ENCODE peak calls at places on chromosomes 4 and X, in ten cellular contexts. One of them, this sample, is unnamed.

GRCh38 chr4:8585186-8585585 is 5.0 kb downstream of the GPR78 start:
- DNase-seq in ACHN: no peak
- DNase-seq in BE2C: no peak
- DNase-seq in GM23338: peak; percentile 70
- DNase-seq in hepatic stellate cell: no peak
- DNase-seq in HFFc6: no peak
- DNase-seq in putamen: no peak
- DNase-seq in mucosa of descending colon: no peak
- DNase-seq in amniotic stem cell: no peak
- DNase-seq in T follicular helper cell: no peak
- DNase-seq in this sample: no peak

GRCh38 chr4:38166768-38167167 is 206.6 kb downstream of the PTTG2 start:
- DNase-seq in mucosa of descending colon: no peak
- DNase-seq in putamen: peak; percentile 71
- DNase-seq in GM23338: no peak
- DNase-seq in hepatic stellate cell: no peak
- DNase-seq in ACHN: no peak
- DNase-seq in HFFc6: no peak
- DNase-seq in BE2C: no peak
- DNase-seq in amniotic stem cell: no peak
- DNase-seq in T follicular helper cell: no peak
- DNase-seq in this sample: no peak

GRCh38 chr4:134202557-134202956 is 968 bp upstream of the PABPC4L start:
- DNase-seq in ACHN: no peak
- DNase-seq in BE2C: no peak
- DNase-seq in GM23338: no peak
- DNase-seq in T follicular helper cell: no peak
- DNase-seq in HFFc6: peak; percentile 20
- DNase-seq in hepatic stellate cell: no peak
- DNase-seq in amniotic stem cell: no peak
- DNase-seq in mucosa of descending colon: no peak
- DNase-seq in putamen: no peak
- DNase-seq in this sample: peak; percentile 51

GRCh38 chrX:147550217-147550616 is 361.5 kb upstream of the FMR1 start:
- DNase-seq in T follicular helper cell: no peak
- DNase-seq in BE2C: no peak
- DNase-seq in putamen: no peak
- DNase-seq in HFFc6: no peak
- DNase-seq in ACHN: peak; percentile 10
- DNase-seq in amniotic stem cell: no peak
- DNase-seq in mucosa of descending colon: peak; percentile 9
- DNase-seq in hepatic stellate cell: no peak
- DNase-seq in GM23338: peak; percentile 61
- DNase-seq in this sample: peak; percentile 34

GRCh38 chr4:144967161-144967560 is 130.8 kb downstream of the ANAPC10 start:
- DNase-seq in T follicular helper cell: no peak
- DNase-seq in putamen: no peak
- DNase-seq in amniotic stem cell: no peak
- DNase-seq in mucosa of descending colon: no peak
- DNase-seq in HFFc6: no peak
- DNase-seq in GM23338: no peak
- DNase-seq in hepatic stellate cell: no peak
- DNase-seq in BE2C: no peak
- DNase-seq in ACHN: no peak
- DNase-seq in this sample: no peak

GRCh38 chr4:37219251-37219650 is 25.3 kb upstream of the NWD2 start:
- DNase-seq in amniotic stem cell: no peak
- DNase-seq in hepatic stellate cell: no peak
- DNase-seq in mucosa of descending colon: no peak
- DNase-seq in BE2C: no peak
- DNase-seq in HFFc6: no peak
- DNase-seq in GM23338: no peak
- DNase-seq in T follicular helper cell: no peak
- DNase-seq in putamen: no peak
- DNase-seq in ACHN: no peak
- DNase-seq in this sample: peak; percentile 50

GRCh38 chr4:173411106-173411703 is 12.3 kb upstream of the SCRG1 start:
- DNase-seq in GM23338: no peak
- DNase-seq in BE2C: no peak
- DNase-seq in ACHN: no peak
- DNase-seq in putamen: no peak
- DNase-seq in T follicular helper cell: no peak
- DNase-seq in hepatic stellate cell: no peak
- DNase-seq in HFFc6: no peak
- DNase-seq in amniotic stem cell: no peak
- DNase-seq in mucosa of descending colon: no peak
- DNase-seq in this sample: no peak

GRCh38 chr4:139955600-139955999 is 198.4 kb downstream of the MAML3 start:
- DNase-seq in HFFc6: no peak
- DNase-seq in T follicular helper cell: no peak
- DNase-seq in BE2C: no peak
- DNase-seq in putamen: no peak
- DNase-seq in GM23338: peak; percentile 21
- DNase-seq in amniotic stem cell: no peak
- DNase-seq in hepatic stellate cell: no peak
- DNase-seq in mucosa of descending colon: no peak
- DNase-seq in ACHN: no peak
- DNase-seq in this sample: no peak

GRCh38 chr4:88457307-88458090 is 580 bp downstream of the HERC5 start:
- DNase-seq in hepatic stellate cell: peak; percentile 21
- DNase-seq in mucosa of descending colon: peak; percentile 66
- DNase-seq in GM23338: peak; percentile 77
- DNase-seq in putamen: peak; percentile 5
- DNase-seq in amniotic stem cell: no peak
- DNase-seq in BE2C: peak; percentile 9
- DNase-seq in T follicular helper cell: peak; percentile 40
- DNase-seq in ACHN: peak; percentile 39
- DNase-seq in HFFc6: no peak
- DNase-seq in this sample: peak; percentile 31

GRCh38 chr4:41281038-41281634 is 24.4 kb downstream of the UCHL1 start:
- DNase-seq in GM23338: peak; percentile 93
- DNase-seq in T follicular helper cell: no peak
- DNase-seq in putamen: peak; percentile 79
- DNase-seq in BE2C: peak; percentile 64
- DNase-seq in ACHN: peak; percentile 69
- DNase-seq in amniotic stem cell: peak; percentile 59
- DNase-seq in mucosa of descending colon: no peak
- DNase-seq in hepatic stellate cell: peak; percentile 80
- DNase-seq in HFFc6: peak; percentile 79
- DNase-seq in this sample: peak; percentile 51

GRCh38 chrX:44945736-44946135 is 72.7 kb downstream of the KDM6A start:
- DNase-seq in hepatic stellate cell: no peak
- DNase-seq in HFFc6: no peak
- DNase-seq in T follicular helper cell: peak; percentile 10
- DNase-seq in amniotic stem cell: no peak
- DNase-seq in mucosa of descending colon: no peak
- DNase-seq in BE2C: no peak
- DNase-seq in ACHN: no peak
- DNase-seq in GM23338: peak; percentile 42
- DNase-seq in putamen: no peak
- DNase-seq in this sample: no peak

GRCh38 chrX:154779261-154779660 is 16.6 kb downstream of the DKC1 start:
- DNase-seq in hepatic stellate cell: peak; percentile 47
- DNase-seq in amniotic stem cell: no peak
- DNase-seq in HFFc6: peak; percentile 55
- DNase-seq in GM23338: no peak
- DNase-seq in mucosa of descending colon: no peak
- DNase-seq in T follicular helper cell: no peak
- DNase-seq in putamen: no peak
- DNase-seq in BE2C: no peak
- DNase-seq in ACHN: no peak
- DNase-seq in this sample: no peak

GRCh38 chr4:92100980-92101379 is 202.8 kb upstream of the GRID2 start:
- DNase-seq in BE2C: no peak
- DNase-seq in T follicular helper cell: no peak
- DNase-seq in mucosa of descending colon: no peak
- DNase-seq in ACHN: no peak
- DNase-seq in amniotic stem cell: no peak
- DNase-seq in putamen: no peak
- DNase-seq in HFFc6: no peak
- DNase-seq in hepatic stellate cell: no peak
- DNase-seq in GM23338: no peak
- DNase-seq in this sample: no peak

GRCh38 chr4:93710101-93710846 is 118.3 kb upstream of the ATOH1 start:
- DNase-seq in ACHN: no peak
- DNase-seq in amniotic stem cell: no peak
- DNase-seq in HFFc6: no peak
- DNase-seq in GM23338: peak; percentile 81
- DNase-seq in T follicular helper cell: no peak
- DNase-seq in mucosa of descending colon: no peak
- DNase-seq in putamen: no peak
- DNase-seq in BE2C: peak; percentile 31
- DNase-seq in hepatic stellate cell: no peak
- DNase-seq in this sample: no peak

GRCh38 chr4:139214039-139214534 is 37.1 kb upstream of the ELF2 start:
- DNase-seq in hepatic stellate cell: no peak
- DNase-seq in GM23338: peak; percentile 78
- DNase-seq in T follicular helper cell: no peak
- DNase-seq in BE2C: peak; percentile 35
- DNase-seq in mucosa of descending colon: peak; percentile 28
- DNase-seq in ACHN: no peak
- DNase-seq in putamen: no peak
- DNase-seq in amniotic stem cell: no peak
- DNase-seq in HFFc6: no peak
- DNase-seq in this sample: no peak

GRCh38 chr4:79141530-79141929 is 184.3 kb downstream of the NAA11 start:
- DNase-seq in hepatic stellate cell: no peak
- DNase-seq in HFFc6: no peak
- DNase-seq in ACHN: peak; percentile 0
- DNase-seq in mucosa of descending colon: no peak
- DNase-seq in T follicular helper cell: no peak
- DNase-seq in amniotic stem cell: no peak
- DNase-seq in GM23338: peak; percentile 40
- DNase-seq in putamen: no peak
- DNase-seq in BE2C: no peak
- DNase-seq in this sample: no peak

GRCh38 chr4:112099701-112100289 is 45.5 kb upstream of the FAM241A start:
- DNase-seq in BE2C: no peak
- DNase-seq in T follicular helper cell: no peak
- DNase-seq in ACHN: peak; percentile 53
- DNase-seq in GM23338: peak; percentile 68
- DNase-seq in HFFc6: peak; percentile 66
- DNase-seq in putamen: peak; percentile 47
- DNase-seq in hepatic stellate cell: peak; percentile 21
- DNase-seq in mucosa of descending colon: no peak
- DNase-seq in amniotic stem cell: no peak
- DNase-seq in this sample: peak; percentile 5

GRCh38 chr4:7638463-7638862 is 203.7 kb upstream of the PSAPL1 start:
- DNase-seq in GM23338: no peak
- DNase-seq in mucosa of descending colon: no peak
- DNase-seq in ACHN: no peak
- DNase-seq in putamen: no peak
- DNase-seq in BE2C: no peak
- DNase-seq in hepatic stellate cell: no peak
- DNase-seq in T follicular helper cell: no peak
- DNase-seq in HFFc6: no peak
- DNase-seq in amniotic stem cell: no peak
- DNase-seq in this sample: no peak

GRCh38 chr4:38688676-38689355 is 24.8 kb downstream of the KLF3 start:
- DNase-seq in BE2C: no peak
- DNase-seq in putamen: no peak
- DNase-seq in hepatic stellate cell: no peak
- DNase-seq in amniotic stem cell: no peak
- DNase-seq in mucosa of descending colon: no peak
- DNase-seq in T follicular helper cell: no peak
- DNase-seq in GM23338: no peak
- DNase-seq in HFFc6: no peak
- DNase-seq in ACHN: no peak
- DNase-seq in this sample: no peak

GRCh38 chr4:121156822-121157769 is 7.0 kb downstream of the TNIP3 start:
- DNase-seq in HFFc6: no peak
- DNase-seq in T follicular helper cell: no peak
- DNase-seq in mucosa of descending colon: peak; percentile 65
- DNase-seq in ACHN: peak; percentile 37
- DNase-seq in putamen: no peak
- DNase-seq in amniotic stem cell: no peak
- DNase-seq in GM23338: peak; percentile 84
- DNase-seq in BE2C: peak; percentile 22
- DNase-seq in hepatic stellate cell: peak; percentile 6
- DNase-seq in this sample: no peak

GRCh38 chrX:140815868-140816267 is 106.3 kb downstream of the LINC00632 start:
- DNase-seq in putamen: no peak
- DNase-seq in ACHN: no peak
- DNase-seq in BE2C: peak; percentile 37
- DNase-seq in GM23338: no peak
- DNase-seq in HFFc6: peak; percentile 6
- DNase-seq in T follicular helper cell: no peak
- DNase-seq in hepatic stellate cell: peak; percentile 14
- DNase-seq in mucosa of descending colon: no peak
- DNase-seq in amniotic stem cell: no peak
- DNase-seq in this sample: no peak

GRCh38 chr4:110630621-110631402 is 7.9 kb upstream of the PITX2 start:
- DNase-seq in HFFc6: no peak
- DNase-seq in T follicular helper cell: no peak
- DNase-seq in mucosa of descending colon: peak; percentile 35
- DNase-seq in BE2C: no peak
- DNase-seq in amniotic stem cell: no peak
- DNase-seq in hepatic stellate cell: no peak
- DNase-seq in GM23338: peak; percentile 66
- DNase-seq in ACHN: no peak
- DNase-seq in putamen: no peak
- DNase-seq in this sample: no peak

GRCh38 chrX:114075073-114075673 is 508.7 kb upstream of the HTR2C start:
- DNase-seq in hepatic stellate cell: no peak
- DNase-seq in HFFc6: no peak
- DNase-seq in amniotic stem cell: no peak
- DNase-seq in BE2C: no peak
- DNase-seq in mucosa of descending colon: no peak
- DNase-seq in T follicular helper cell: no peak
- DNase-seq in GM23338: no peak
- DNase-seq in putamen: no peak
- DNase-seq in ACHN: no peak
- DNase-seq in this sample: no peak

GRCh38 chrX:140360284-140360683 is 144.6 kb downstream of the SOX3 start:
- DNase-seq in mucosa of descending colon: no peak
- DNase-seq in putamen: no peak
- DNase-seq in HFFc6: no peak
- DNase-seq in GM23338: no peak
- DNase-seq in BE2C: no peak
- DNase-seq in T follicular helper cell: no peak
- DNase-seq in amniotic stem cell: no peak
- DNase-seq in hepatic stellate cell: no peak
- DNase-seq in ACHN: no peak
- DNase-seq in this sample: peak; percentile 34

GRCh38 chr4:54332577-54332976 is 103.5 kb downstream of the PDGFRA start:
- DNase-seq in putamen: peak; percentile 41
- DNase-seq in mucosa of descending colon: no peak
- DNase-seq in BE2C: no peak
- DNase-seq in amniotic stem cell: no peak
- DNase-seq in hepatic stellate cell: no peak
- DNase-seq in T follicular helper cell: no peak
- DNase-seq in HFFc6: no peak
- DNase-seq in ACHN: no peak
- DNase-seq in GM23338: peak; percentile 11
- DNase-seq in this sample: no peak